ENCODE peak calls at places on chromosomes 12 and 14, in eight cellular contexts. W is endothelial cell; E is heart left ventricle; X is stomach; B is stimulated activated CD8-positive, alpha-beta memory T cell treated with anti-CD3 and anti-CD28 coated beads, Interleukin-2, amount 100 ng/mL, for 48 hours; P is non-pigmented ciliary epithelial cell; V is GDM1; D is H4. Z is an unnamed sample.

GRCh38 chr14:60931206-60931605 is 49.7 kb downstream of the TRMT5 start:
- DNase-seq in W (no peak), E (no peak), X (no peak), B (no peak), P (no peak), V (no peak), D (no peak), Z (no peak)

GRCh38 chr12:4257442-4257841 is 16.1 kb upstream of the CCND2 start:
- DNase-seq in W (no peak), E (no peak), X (no peak), B (no peak), P (no peak), V (no peak), D (no peak), Z (no peak)

GRCh38 chr14:92987713-92988510 is 65.0 kb downstream of the CHGA start:
- DNase-seq in W (no peak), E (no peak), X (no peak), B (no peak), P (no peak), V (no peak), D (no peak), Z (no peak)

GRCh38 chr12:91406920-91407341 is 224.3 kb upstream of the DCN start:
- DNase-seq in W (no peak), E (no peak), X (no peak), B (no peak), P (no peak), V (no peak), D (peak), Z (no peak)

GRCh38 chr14:99412122-99413061 is 68.3 kb downstream of the SETD3 start:
- DNase-seq in W (no peak), E (no peak), X (no peak), B (peak), P (no peak), V (no peak), D (no peak), Z (no peak)

GRCh38 chr12:105775351-105775750 is 363.4 kb downstream of the NUAK1 start:
- DNase-seq in W (no peak), E (no peak), X (no peak), B (no peak), P (peak), V (no peak), D (peak), Z (no peak)

GRCh38 chr12:108850854-108851573 is 6.4 kb downstream of the SSH1 start:
- DNase-seq in W (no peak), E (peak), X (no peak), B (no peak), P (peak), V (no peak), D (no peak), Z (no peak)

GRCh38 chr14:99512571-99513182 is 31.5 kb downstream of the CCNK start:
- DNase-seq in W (no peak), E (no peak), X (no peak), B (no peak), P (no peak), V (no peak), D (no peak), Z (no peak)

GRCh38 chr12:74426091-74426490 is 111.5 kb upstream of the ATXN7L3B start:
- DNase-seq in W (no peak), E (no peak), X (no peak), B (no peak), P (no peak), V (no peak), D (no peak), Z (no peak)

GRCh38 chr14:33307691-33308369 is 369.2 kb downstream of the NPAS3 start:
- DNase-seq in W (no peak), E (peak), X (no peak), B (no peak), P (peak), V (no peak), D (peak), Z (no peak)

GRCh38 chr14:92039073-92039719 is 663 bp downstream of the TRIP11 start:
- DNase-seq in W (peak), E (no peak), X (no peak), B (no peak), P (no peak), V (peak), D (peak), Z (no peak)

GRCh38 chr12:131007794-131008460 is 54.2 kb downstream of the ADGRD1 start:
- DNase-seq in W (no peak), E (no peak), X (no peak), B (no peak), P (no peak), V (no peak), D (no peak), Z (no peak)

GRCh38 chr14:43306053-43306452 is 1201.0 kb downstream of the FSCB start:
- DNase-seq in W (no peak), E (no peak), X (no peak), B (no peak), P (no peak), V (no peak), D (no peak), Z (no peak)

GRCh38 chr14:46951103-46951502 is 299.5 kb upstream of the RPL10L start:
- DNase-seq in W (no peak), E (no peak), X (no peak), B (no peak), P (no peak), V (no peak), D (no peak), Z (no peak)

GRCh38 chr14:22472935-22473854 is 115.8 kb downstream of the DAD1 start:
- DNase-seq in W (peak), E (no peak), X (peak), B (no peak), P (no peak), V (peak), D (peak), Z (no peak)